ENCODE peak calls at places on chromosomes 4 and X, in six cellular contexts. J is AG04450, W is NB4, Z is dorsolateral prefrontal cortex, Q is SK-N-SH, U is AG10803. O is an unnamed sample.
A peak's percentile ranks its signal among the peaks of the same experiment; 100 is the strongest.

GRCh38 chrX:74797338-74797887 is 127.8 kb downstream of the NEXMIF start:
- DNase-seq in J (no peak), Q (no peak), W (no peak), U (no peak), Z (no peak), O (no peak)

GRCh38 chr4:119124314-119124713 is 11.3 kb upstream of the MYOZ2 start:
- DNase-seq in U (peak; percentile 77), W (peak; percentile 49), Q (no peak), Z (no peak), J (no peak), O (peak; percentile 19)

GRCh38 chrX:134484039-134484438 is 24.1 kb downstream of the HPRT1 start:
- DNase-seq in W (peak; percentile 59), U (peak; percentile 58), J (no peak), Q (peak; percentile 18), Z (no peak), O (peak; percentile 56)

GRCh38 chr4:86247906-86248305 is 111.9 kb downstream of the MAPK10 start:
- DNase-seq in J (no peak), W (no peak), U (peak; percentile 69), Q (no peak), Z (no peak), O (no peak)

GRCh38 chrX:53682885-53683555 is 3.5 kb downstream of the HUWE1 start:
- DNase-seq in J (no peak), U (peak; percentile 48), Z (no peak), W (peak; percentile 71), Q (peak; percentile 47), O (no peak)

GRCh38 chr4:81833596-81833995 is 361.9 kb upstream of the RASGEF1B start:
- DNase-seq in U (no peak), W (no peak), J (no peak), Q (no peak), Z (no peak), O (no peak)

GRCh38 chr4:167688660-167689142 is 403.6 kb upstream of the ANXA10 start:
- DNase-seq in W (no peak), J (no peak), Q (peak; percentile 11), Z (no peak), U (no peak), O (no peak)

GRCh38 chr4:166034965-166035364 is 161.9 kb downstream of the TLL1 start:
- DNase-seq in Z (no peak), J (no peak), Q (no peak), U (no peak), W (no peak), O (no peak)

GRCh38 chr4:93157984-93158383 is 670.6 kb upstream of the ATOH1 start:
- DNase-seq in U (no peak), Z (no peak), J (no peak), Q (no peak), W (peak; percentile 3), O (no peak)

GRCh38 chr4:47972721-47973120 is 43.8 kb downstream of the CNGA1 start:
- DNase-seq in Z (no peak), W (no peak), U (no peak), Q (no peak), J (no peak), O (no peak)

GRCh38 chr4:53640576-53641459 is 49.5 kb upstream of the LNX1 start:
- DNase-seq in W (no peak), U (no peak), J (no peak), Q (no peak), Z (no peak), O (no peak)

GRCh38 chrX:108735087-108735679 is 1.2 kb downstream of the IRS4 start:
- DNase-seq in W (no peak), J (no peak), U (no peak), Z (no peak), Q (peak; percentile 32), O (no peak)

GRCh38 chrX:40871385-40872082 is 136.2 kb upstream of the MED14 start:
- DNase-seq in J (no peak), Z (no peak), U (peak; percentile 36), W (no peak), Q (no peak), O (no peak)

GRCh38 chrX:49187526-49187925 is 1.4 kb upstream of the PRICKLE3 start:
- DNase-seq in J (no peak), W (no peak), Q (no peak), U (no peak), Z (no peak), O (no peak)
- H3K4me3 ChIP-seq in J (no peak overlapping the region), W (no peak overlapping the region), Q (no peak overlapping the region), U (no peak overlapping the region), Z (no peak overlapping the region), O (no peak overlapping the region)

GRCh38 chr4:73919691-73920090 is 50.5 kb downstream of the CXCL1 start:
- DNase-seq in W (no peak), Q (no peak), U (peak; percentile 18), J (no peak), Z (no peak), O (no peak)

GRCh38 chr4:73918058-73918457 is 48.9 kb downstream of the CXCL1 start:
- DNase-seq in U (peak; percentile 17), J (no peak), Q (no peak), W (no peak), Z (no peak), O (no peak)

GRCh38 chr4:73923631-73923937 is 54.4 kb downstream of the CXCL1 start:
- DNase-seq in W (no peak), Z (no peak), J (no peak), Q (no peak), U (no peak), O (no peak)

GRCh38 chr4:73922317-73922716 is 53.1 kb downstream of the CXCL1 start:
- DNase-seq in Z (no peak), Q (no peak), W (no peak), U (no peak), J (no peak), O (no peak)

DNA sequence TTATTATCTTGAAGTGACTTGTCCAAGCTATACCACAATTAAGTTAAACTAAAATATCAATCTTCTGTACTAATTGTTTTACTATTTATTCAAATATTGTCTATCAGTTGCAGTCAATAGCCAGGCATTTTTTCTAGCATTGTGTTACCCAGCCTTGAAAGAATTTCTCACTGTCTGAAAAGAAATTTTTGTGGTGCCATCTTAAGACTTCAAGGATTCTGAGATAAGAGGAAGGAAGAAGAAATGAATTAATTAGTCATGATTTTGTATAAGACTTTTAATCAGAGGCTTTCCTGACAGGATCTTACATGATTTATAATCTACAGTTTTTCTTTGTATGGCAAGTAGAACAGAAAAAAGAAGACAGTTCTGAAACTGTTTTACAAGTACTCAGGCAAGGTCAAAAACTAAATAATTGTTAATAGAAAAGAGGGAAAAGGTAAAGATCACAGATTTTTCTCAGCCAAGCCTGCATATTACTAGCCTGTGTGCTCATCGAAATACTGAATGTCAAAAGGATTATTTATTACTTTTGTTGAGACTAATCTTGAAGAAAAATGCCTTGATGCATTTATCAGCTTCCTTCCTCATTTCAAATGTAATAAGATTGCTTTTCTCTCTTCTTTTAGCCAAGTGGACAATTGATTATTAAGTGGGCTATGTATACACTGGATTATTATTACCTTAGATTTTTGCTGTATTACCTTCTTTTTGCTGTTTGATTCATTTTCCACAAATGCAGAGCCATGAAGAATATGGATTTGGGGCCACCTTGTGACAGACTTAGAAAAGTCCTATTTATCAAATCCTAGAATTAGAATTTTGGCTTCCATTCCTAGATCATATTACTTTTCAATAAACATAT is 53.8 kb downstream of the CXCL1 start:
- DNase-seq in J (no peak), W (peak; percentile 56), U (peak; percentile 58), Q (no peak), Z (no peak), O (peak; percentile 55)
- TF ChIP-seq CTCF in J (peak; percentile 54), W (peak; percentile 8), U (peak; percentile 68), Q (peak; percentile 63), Z (peak; percentile 25), O (peak; percentile 26)

GRCh38 chr4:577499-578450 is 1.7 kb upstream of the TMEM271 start:
- DNase-seq in J (no peak), Z (peak; percentile 84), U (peak; percentile 4), Q (peak; percentile 52), W (peak; percentile 95), O (no peak)
- H3K4me3 ChIP-seq in J (no peak overlapping the region), Z (peak overlapping the region; percentile 63), U (no peak overlapping the region), Q (no peak overlapping the region), W (peak overlapping the region; percentile 55), O (no peak overlapping the region)

DNA sequence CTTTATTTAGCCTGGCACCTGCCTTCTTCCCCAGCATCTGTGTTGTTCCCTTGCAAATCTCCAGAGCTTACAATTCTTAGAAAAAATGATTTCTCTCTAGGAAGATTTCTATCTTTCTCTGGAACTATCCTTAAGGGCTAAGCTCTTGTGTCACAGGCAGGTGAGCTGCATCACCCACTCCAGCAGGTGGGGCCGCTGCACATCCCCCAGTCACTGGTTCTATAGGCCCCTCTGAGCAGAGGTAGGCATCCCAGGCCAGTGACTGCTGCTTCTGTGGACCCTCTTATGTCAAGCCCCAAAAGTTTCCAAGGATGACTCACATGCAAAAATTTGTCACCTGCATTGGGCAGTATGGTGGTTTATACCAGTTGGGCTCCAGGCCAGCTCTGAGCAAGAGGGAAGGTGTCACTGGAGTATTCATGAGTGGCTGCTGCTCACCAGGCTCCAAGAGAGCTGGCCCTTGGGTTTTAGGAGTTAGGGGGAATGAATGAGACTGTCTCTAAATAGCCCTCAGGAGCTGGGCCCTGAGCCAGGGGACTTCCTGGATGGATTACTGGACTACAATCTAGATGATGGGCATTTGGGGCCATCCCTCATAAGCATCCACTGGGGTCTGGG is 208.1 kb upstream of the EOLA2 start:
- DNase-seq in J (no peak), Q (no peak), W (no peak), Z (no peak), U (no peak), O (no peak)
- TF ChIP-seq CTCF in J (no peak), Q (no peak), W (no peak), Z (no peak), U (no peak), O (no peak)

O was measured in astrocyte of the cerebellum.